ENCODE peak calls at places on chromosomes 3 and 15, in six cellular contexts. E, I, R, K, G and Q are unnamed samples.

GRCh38 chr3:47404420-47404819 is 23.6 kb downstream of the PTPN23 start:
- DNase-seq in E (no peak), I (no peak), R (no peak), K (no peak), G (no peak), Q (no peak)

GRCh38 chr3:196634851-196635250 is 4.6 kb upstream of the NRROS start:
- DNase-seq in E (no peak), I (no peak), R (no peak), K (no peak), G (no peak), Q (no peak)

GRCh38 chr3:120092444-120092843 is 1.8 kb downstream of the GSK3B start:
- DNase-seq in E (no peak), I (no peak), R (no peak), K (no peak), G (no peak), Q (no peak)

GRCh38 chr3:156513619-156514018 is 41.3 kb downstream of the SSR3 start:
- DNase-seq in E (no peak), I (no peak), R (no peak), K (peak; percentile 39), G (no peak), Q (no peak)

GRCh38 chr3:167978486-167978885 is 117.2 kb downstream of the GOLIM4 start:
- DNase-seq in E (no peak), I (no peak), R (no peak), K (no peak), G (no peak), Q (no peak)

GRCh38 chr15:68360716-68361115 is 71.2 kb downstream of the ITGA11 start:
- DNase-seq in E (no peak), I (no peak), R (no peak), K (no peak), G (no peak), Q (no peak)

GRCh38 chr3:192727032-192727847 is at the start of gene FGF12:
- DNase-seq in E (peak; percentile 1), I (no peak), R (peak; percentile 94), K (peak; percentile 2), G (no peak), Q (no peak)

GRCh38 chr15:31169558-31169957 is 68.0 kb upstream of the TRPM1 start:
- DNase-seq in E (no peak), I (no peak), R (no peak), K (no peak), G (no peak), Q (no peak)

GRCh38 chr3:25885544-25885943 is 95.7 kb downstream of the OXSM start:
- DNase-seq in E (no peak), I (no peak), R (no peak), K (no peak), G (no peak), Q (no peak)

GRCh38 chr3:115341208-115341607 is 194.1 kb upstream of the ZBTB20 start:
- DNase-seq in E (no peak), I (no peak), R (no peak), K (no peak), G (no peak), Q (no peak)

GRCh38 chr15:98649996-98650870 is 1.9 kb downstream of the IGF1R start:
- DNase-seq in E (no peak), I (no peak), R (no peak), K (peak; percentile 48), G (no peak), Q (no peak)

GRCh38 chr15:39400821-39401550 is 179.9 kb upstream of the THBS1 start:
- DNase-seq in E (peak; percentile 24), I (no peak), R (no peak), K (no peak), G (no peak), Q (no peak)

DNA sequence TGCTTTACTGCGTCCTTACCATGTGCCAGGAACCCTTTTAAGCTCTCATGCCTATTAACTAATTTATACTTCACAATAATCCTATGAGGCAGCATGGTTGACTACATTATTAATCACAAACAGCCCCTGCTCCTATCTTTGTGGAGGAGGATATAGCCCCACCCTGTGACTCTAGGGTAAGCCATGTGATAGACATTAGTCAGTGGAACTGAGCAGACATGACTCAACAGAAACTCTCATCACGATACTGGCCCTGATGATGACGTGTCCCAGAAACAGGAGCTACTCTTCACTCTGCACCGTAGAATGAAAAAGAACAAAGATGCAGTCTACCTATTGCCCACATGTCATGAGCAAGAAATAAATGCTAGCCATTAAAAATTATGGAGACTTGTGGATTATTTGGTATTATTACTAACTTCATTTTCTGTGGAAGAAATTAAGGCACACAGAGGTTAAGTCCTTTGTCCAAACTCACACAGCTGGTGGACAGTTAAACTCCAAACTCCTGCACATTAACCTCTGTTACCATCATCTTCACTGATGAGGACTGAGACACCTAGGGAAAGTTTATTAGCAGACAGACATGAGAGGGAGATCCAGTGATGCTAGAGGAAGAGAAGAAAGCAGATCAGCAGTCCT is 51.2 kb downstream of the CFAP20DC start:
- DNase-seq in E (peak; percentile 86), I (no peak), R (no peak), K (no peak), G (no peak), Q (no peak)
- TF ChIP-seq TAF1 in E (no peak), I (no peak), R (no peak), K (no peak), G (no peak), Q (no peak)

DNA sequence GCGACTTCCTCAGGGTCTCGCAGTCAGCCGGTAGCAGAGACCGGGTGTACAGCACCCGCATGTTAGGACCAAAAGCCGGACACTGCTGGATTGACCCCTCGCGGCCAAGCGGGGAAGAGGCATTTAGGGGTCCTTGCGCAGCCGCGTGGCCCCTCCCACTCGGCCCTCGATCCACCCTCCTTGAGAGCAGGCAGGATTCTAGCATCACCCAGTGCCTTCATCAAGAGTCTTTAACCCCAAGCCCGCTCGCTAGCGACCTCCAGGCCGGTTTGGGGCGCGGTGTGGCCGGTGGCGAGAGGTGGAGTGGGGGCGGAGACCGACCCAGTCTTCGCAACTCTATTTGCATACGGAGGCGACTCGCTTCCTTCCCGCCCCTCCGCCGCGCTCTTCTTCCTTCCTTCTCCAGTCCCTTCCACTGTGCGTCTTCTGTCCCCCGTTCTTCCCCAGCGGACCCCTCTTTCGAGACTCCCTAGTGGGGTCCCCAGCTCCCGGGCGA is at the start of gene ST6GAL1:
- DNase-seq in E (peak; percentile 91), I (peak; percentile 27), R (peak; percentile 88), K (peak; percentile 43), G (peak; percentile 65), Q (peak; percentile 70)
- TF ChIP-seq POLR2A in E (peak; percentile 85), I (peak; percentile 76), R (peak; percentile 65), K (no peak), G (peak; percentile 58), Q (peak; percentile 78)

DNA sequence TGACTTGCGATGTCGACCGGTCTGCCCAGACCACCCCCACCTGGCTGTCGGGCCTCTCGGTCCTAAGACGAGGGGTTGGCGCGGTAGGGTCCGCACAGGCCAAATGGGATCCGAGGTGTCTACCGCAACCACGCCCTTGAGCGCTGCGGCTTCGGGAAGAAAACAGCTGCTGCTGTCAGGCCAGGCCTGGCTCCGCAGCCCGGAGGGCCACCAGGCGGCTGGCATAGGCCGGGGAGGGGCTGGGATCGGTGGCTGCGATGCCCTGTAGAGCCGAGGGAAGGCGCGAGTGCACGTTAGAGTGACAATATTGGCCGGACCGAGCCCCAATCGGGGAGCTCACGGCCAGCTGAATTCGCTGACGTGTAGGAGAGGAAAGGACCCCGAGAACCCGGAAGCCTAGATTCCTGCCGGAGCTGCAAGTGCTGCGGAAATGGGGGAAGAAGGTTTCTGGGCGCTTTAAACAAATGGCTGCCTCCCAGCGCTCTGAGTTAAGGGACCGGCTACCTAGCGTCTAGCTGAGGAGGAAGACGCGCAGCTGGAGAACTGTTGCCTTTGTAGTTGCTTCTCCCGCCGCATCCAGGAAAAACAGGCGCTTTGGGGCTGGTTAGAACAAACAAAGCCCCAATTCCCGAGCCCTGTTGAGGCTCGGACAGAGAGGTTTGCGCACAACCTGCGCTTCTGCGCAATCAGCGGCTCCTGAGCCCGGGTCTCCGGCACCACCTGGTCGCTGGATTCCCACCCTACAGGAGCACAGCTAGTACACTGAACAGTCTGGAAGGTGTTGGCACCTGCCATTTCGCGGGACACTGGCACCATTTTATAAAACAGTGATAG is 14.0 kb downstream of the ZIC4 start:
- DNase-seq in E (no peak), I (no peak), R (peak; percentile 90), K (no peak), G (no peak), Q (no peak)
- TF ChIP-seq POLR2AphosphoS5 in E (no peak), I (no peak), R (no peak), K (no peak), G (no peak), Q (no peak)

GRCh38 chr3:184789314-184789998 is 22.5 kb upstream of the VPS8 start:
- DNase-seq in E (no peak), I (no peak), R (no peak), K (no peak), G (no peak), Q (no peak)

GRCh38 chr3:184788751-184789150 is 23.2 kb upstream of the VPS8 start:
- DNase-seq in E (no peak), I (no peak), R (no peak), K (no peak), G (no peak), Q (no peak)

GRCh38 chr3:184785106-184785505 is 26.9 kb upstream of the VPS8 start:
- DNase-seq in E (no peak), I (no peak), R (no peak), K (no peak), G (no peak), Q (no peak)

GRCh38 chr3:184785856-184786255 is 26.1 kb upstream of the VPS8 start:
- DNase-seq in E (no peak), I (no peak), R (no peak), K (no peak), G (no peak), Q (no peak)

GRCh38 chr3:184786271-184787010 is 25.5 kb upstream of the VPS8 start:
- DNase-seq in E (no peak), I (no peak), R (no peak), K (no peak), G (peak; percentile 44), Q (no peak)
- TF ChIP-seq TAF1 in E (no peak), I (no peak), R (no peak), K (no peak), G (no peak), Q (no peak)

DNA sequence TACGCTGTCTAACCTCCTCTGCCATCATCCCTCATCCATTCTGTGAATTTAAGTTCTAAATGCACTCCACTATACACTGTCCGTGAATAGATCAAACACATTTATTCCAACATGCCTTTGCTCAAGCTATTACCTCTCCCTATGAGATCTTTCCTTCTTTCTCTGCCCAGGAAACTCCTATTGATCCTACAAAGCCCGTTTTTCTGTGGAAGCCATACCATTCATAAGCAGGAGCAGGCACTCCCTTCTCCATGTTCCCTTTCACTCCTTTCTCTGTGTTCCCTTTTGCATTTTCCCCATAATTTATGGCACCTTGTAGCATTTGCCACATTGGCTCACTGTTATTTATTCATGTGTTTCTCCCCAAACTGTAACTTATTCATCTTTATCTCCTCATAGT is 501.6 kb downstream of the MAGI1 start:
- DNase-seq in E (no peak), I (no peak), R (no peak), K (no peak), G (no peak), Q (no peak)
- TF ChIP-seq POLR2A in E (no peak), I (no peak), R (no peak), K (no peak), G (no peak), Q (no peak)

GRCh38 chr15:75107905-75108838 is 84.8 kb downstream of the PPCDC start:
- DNase-seq in E (no peak), I (peak; percentile 74), R (no peak), K (peak; percentile 27), G (no peak), Q (no peak)
- TF ChIP-seq POLR2AphosphoS5 in E (no peak), I (no peak), R (no peak), K (no peak), G (no peak), Q (no peak)

GRCh38 chr3:194675680-194676079 is 3.7 kb upstream of the LSG1 start:
- DNase-seq in E (no peak), I (no peak), R (no peak), K (no peak), G (no peak), Q (no peak)
- TF ChIP-seq TAF1 in E (no peak), I (no peak), R (no peak), K (no peak), G (no peak), Q (no peak)